ENCODE peak calls at places on chromosomes 13 and 19, in five cellular contexts. Q is RWPE1, R is endodermal cell, M is right atrium auricular region, Y is ascending aorta. H is an unnamed sample.

GRCh38 chr19:3097442-3097871 is 3.3 kb downstream of the GNA11 start:
- DNase-seq in M (no peak), Q (no peak), R (no peak), Y (no peak), H (no peak)

GRCh38 chr13:71149498-71150363 is 717.3 kb downstream of the DACH1 start:
- DNase-seq in M (no peak), R (no peak), Q (no peak), Y (no peak), H (no peak)

GRCh38 chr19:45385392-45386221 is 15.2 kb upstream of the ERCC2 start:
- DNase-seq in Y (no peak), M (no peak), Q (no peak), R (peak), H (no peak)

GRCh38 chr13:78649997-78650724 is 8.8 kb downstream of the OBI1 start:
- DNase-seq in M (no peak), Q (no peak), R (no peak), Y (no peak), H (no peak)

GRCh38 chr13:31096624-31097302 is 64.9 kb downstream of the HSPH1 start:
- DNase-seq in Y (peak), R (peak), Q (peak), M (no peak), H (no peak)

GRCh38 chr13:99894835-99895427 is 76.6 kb downstream of the ZIC5 start:
- DNase-seq in R (peak), Q (no peak), Y (no peak), M (no peak), H (no peak)

GRCh38 chr13:39530996-39531395 is 72.0 kb downstream of the LHFPL6 start:
- DNase-seq in R (no peak), Q (no peak), M (no peak), Y (no peak), H (no peak)

GRCh38 chr19:5624154-5624663 is 1.3 kb downstream of the SAFB start:
- DNase-seq in M (no peak), R (peak), Q (no peak), Y (no peak), H (no peak)

GRCh38 chr19:29610574-29611271 is 4.6 kb downstream of the POP4 start:
- DNase-seq in R (peak), M (peak), Q (peak), Y (peak), H (peak)

GRCh38 chr13:39663508-39663907 is 8.0 kb downstream of the COG6 start:
- DNase-seq in M (no peak), Y (no peak), Q (no peak), R (no peak), H (no peak)

GRCh38 chr13:21637296-21637695 is 33.3 kb upstream of the MICU2 start:
- DNase-seq in R (no peak), M (no peak), Y (no peak), Q (peak), H (no peak)

GRCh38 chr13:43044720-43045301 is 21.4 kb downstream of the DNAJC15 start:
- DNase-seq in Q (no peak), R (no peak), M (no peak), Y (no peak), H (no peak)
- H3K27ac ChIP-seq in Q (no peak), R (no peak), M (no peak), Y (no peak), H (no peak)

DNA sequence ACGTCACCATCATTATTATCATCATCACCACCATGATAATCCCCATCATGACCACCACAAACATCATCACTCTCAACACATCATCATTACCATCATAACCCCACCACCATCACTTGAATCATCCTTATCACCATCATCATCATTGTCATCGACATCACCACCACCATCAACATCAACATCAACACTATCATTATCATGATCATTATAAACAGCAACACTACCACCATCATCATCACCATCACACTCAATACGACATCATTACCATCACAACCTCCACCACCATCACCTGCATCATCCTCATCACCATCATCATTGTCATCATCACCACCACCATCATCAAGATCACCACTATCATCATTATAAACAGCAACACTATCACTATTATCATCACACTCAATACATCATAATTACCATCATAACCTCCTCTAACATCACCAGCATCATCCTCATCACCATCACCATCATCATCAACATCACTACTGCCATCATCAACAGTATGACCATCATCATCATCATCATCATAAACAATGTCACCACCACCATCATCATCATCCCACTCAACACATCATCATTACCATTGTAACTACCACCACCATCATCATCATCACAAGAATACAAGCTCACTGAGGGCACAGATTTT is 78.7 kb downstream of the MBD3L1 start:
- DNase-seq in Q (no peak), Y (no peak), R (no peak), M (no peak), H (no peak)
- TF ChIP-seq CTCF in Q (no peak), Y (no peak), R (no peak), M (no peak), H (no peak)

DNA sequence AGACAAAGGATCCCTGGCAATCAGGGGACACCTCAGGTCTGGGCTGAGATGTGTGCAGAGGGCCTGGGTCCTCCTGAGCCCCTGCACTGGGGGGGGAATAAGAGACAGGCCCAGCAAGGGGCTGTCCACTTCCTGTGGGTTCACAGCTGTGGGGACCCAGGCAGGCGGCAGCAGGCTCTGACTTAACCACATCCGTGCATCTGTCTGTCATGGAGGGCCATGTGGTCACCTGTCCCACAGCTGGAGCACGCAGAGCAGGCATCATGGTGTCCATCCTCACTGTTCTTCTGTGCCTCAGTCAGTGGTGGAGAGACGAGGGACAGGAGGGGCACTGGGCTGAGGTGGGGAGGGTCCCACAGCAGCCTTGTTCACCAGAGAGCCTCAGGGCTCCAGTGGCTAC is 16.3 kb upstream of the KIR3DL3 start:
- DNase-seq in Q (no peak), Y (no peak), R (no peak), M (peak), H (no peak)
- H3K27ac ChIP-seq in Q (no peak), Y (no peak), R (no peak), M (no peak), H (no peak)

GRCh38 chr19:37077929-37078716 is at the start of gene ZNF420:
- DNase-seq in R (peak), Y (peak), M (peak), Q (peak), H (peak)
- TF ChIP-seq CTCF in R (no peak), Y (no peak), M (peak), Q (no peak), H (no peak)

GRCh38 chr19:10430505-10431253 is 10.3 kb downstream of the PDE4A start:
- DNase-seq in R (peak), Y (peak), M (no peak), Q (no peak), H (no peak)

GRCh38 chr19:10431943-10432735 is 11.8 kb downstream of the PDE4A start:
- DNase-seq in M (no peak), R (peak), Q (no peak), Y (peak), H (no peak)

GRCh38 chr19:10431254-10431942 is 11.1 kb downstream of the PDE4A start:
- DNase-seq in M (no peak), R (peak), Y (no peak), Q (no peak), H (no peak)

GRCh38 chr19:10433131-10433536 is 12.8 kb downstream of the PDE4A start:
- DNase-seq in Q (no peak), Y (no peak), M (no peak), R (no peak), H (no peak)

GRCh38 chr19:10432736-10433130 is 12.4 kb downstream of the PDE4A start:
- DNase-seq in R (no peak), Y (no peak), M (no peak), Q (no peak), H (no peak)
- H3K27ac ChIP-seq in R (no peak), Y (no peak), M (peak), Q (peak), H (no peak)

DNA sequence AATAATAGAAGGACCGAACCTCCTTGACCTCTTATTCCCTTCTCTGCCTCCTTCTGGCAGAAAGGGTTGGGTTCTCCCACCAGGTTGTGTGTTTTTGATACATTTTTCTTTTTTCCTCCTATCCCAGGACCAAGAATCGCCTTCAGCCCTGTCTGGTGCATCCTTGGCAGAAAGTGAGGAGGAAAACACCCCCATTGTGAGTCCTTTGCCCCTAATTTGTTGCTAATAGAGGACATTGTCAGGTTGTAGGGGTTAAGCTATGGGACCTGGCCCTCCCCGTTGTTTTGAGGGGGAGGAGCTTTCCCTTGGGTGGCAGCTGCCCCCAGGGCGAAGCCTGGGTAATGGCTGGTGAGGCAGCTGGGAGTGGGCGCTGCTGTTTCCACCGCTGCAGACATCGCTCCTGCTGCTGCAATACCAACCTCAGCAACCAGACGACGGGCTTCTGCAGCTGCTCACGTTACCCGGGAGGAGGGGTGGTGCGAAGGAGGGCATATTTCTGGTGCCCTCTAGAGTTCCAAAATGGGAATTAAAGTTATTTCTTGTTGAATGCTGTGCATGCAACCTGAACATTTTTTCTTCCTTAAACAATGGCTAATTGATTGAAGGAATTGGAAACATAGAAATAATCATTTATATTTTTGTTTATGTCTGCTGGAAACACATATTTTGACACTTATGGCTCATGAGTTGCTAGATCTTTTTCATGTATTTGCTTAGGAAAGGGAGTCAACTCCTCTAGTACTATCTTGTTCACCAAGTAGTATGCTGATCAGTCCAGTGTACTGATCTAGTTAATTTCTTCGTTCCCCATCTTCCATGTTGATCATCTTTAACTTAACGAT is 1.5 kb downstream of the ZMYM2 start:
- DNase-seq in Y (peak), M (peak), Q (peak), R (peak), H (peak)
- TF ChIP-seq CTCF in Y (peak), M (peak), Q (peak), R (peak), H (peak)

H was measured in coronary artery.